ENCODE peak calls at places on chromosome 2, in four cellular contexts. X is endothelial cell of umbilical vein, D is GM23248, B is mammary epithelial cell. R is an unnamed sample. For H3K4me1, the result is how much of the 10 kb centered on the place peaks cover.

GRCh38 chr2:41142463-41142862 is 690.6 kb upstream of the SLC8A1 start:
- DNase-seq in X (no peak), B (no peak), D (no peak), R (no peak)

GRCh38 chr2:56816666-56817065 is 632.9 kb downstream of the CCDC85A start:
- DNase-seq in X (no peak), D (no peak), B (no peak), R (no peak)

GRCh38 chr2:218021536-218022071 is 18.8 kb upstream of the TNS1 start:
- DNase-seq in B (no peak), X (no peak), D (no peak), R (no peak)

GRCh38 chr2:140895378-140895777 is 1235.4 kb downstream of the LRP1B start:
- DNase-seq in X (no peak), D (no peak), B (no peak), R (no peak)

GRCh38 chr2:201866643-201867310 is 60.4 kb downstream of the CDK15 start:
- DNase-seq in X (peak), B (no peak), D (no peak), R (no peak)

GRCh38 chr2:55519908-55520885 is 679 bp downstream of the CFAP36 start:
- DNase-seq in X (peak), D (peak), B (peak), R (no peak)

GRCh38 chr2:125280276-125280675 is 1255.2 kb downstream of the CNTNAP5 start:
- DNase-seq in X (no peak), B (no peak), D (no peak), R (no peak)

GRCh38 chr2:41863062-41863461 is 184.8 kb upstream of the PKDCC start:
- DNase-seq in D (no peak), B (no peak), X (no peak), R (no peak)

GRCh38 chr2:126635281-126635680 is 20.7 kb upstream of the GYPC start:
- DNase-seq in B (no peak), D (peak), X (no peak), R (no peak)

GRCh38 chr2:6827516-6828298 is 38.0 kb downstream of the CMPK2 start:
- DNase-seq in B (no peak), X (no peak), D (peak), R (no peak)

GRCh38 chr2:54380627-54381026 is 75.5 kb upstream of the SPTBN1 start:
- DNase-seq in X (no peak), D (no peak), B (no peak), R (no peak)

GRCh38 chr2:109344270-109344805 is 215.3 kb downstream of the SH3RF3 start:
- DNase-seq in X (no peak), B (no peak), D (no peak), R (no peak)

GRCh38 chr2:219739866-219740440 is 112.5 kb downstream of the SLC4A3 start:
- DNase-seq in D (no peak), X (no peak), B (no peak), R (no peak)

GRCh38 chr2:11678306-11678960 is 8.4 kb upstream of the NTSR2 start:
- DNase-seq in B (no peak), D (no peak), X (no peak), R (no peak)

GRCh38 chr2:84805250-84805917 is 75.5 kb downstream of the TRABD2A start:
- DNase-seq in X (no peak), D (peak), B (no peak), R (no peak)

GRCh38 chr2:128769457-128770142 is 450.9 kb upstream of the HS6ST1 start:
- DNase-seq in X (no peak), B (no peak), D (no peak), R (peak)

GRCh38 chr2:219418570-219419189 is 503 bp downstream of the DES start:
- DNase-seq in B (no peak), X (no peak), D (peak), R (no peak)

GRCh38 chr2:135198481-135198880 is 146.4 kb downstream of the RAB3GAP1 start:
- DNase-seq in X (no peak), D (no peak), B (no peak), R (no peak)

GRCh38 chr2:231047270-231047921 is 9.3 kb upstream of the PSMD1 start:
- DNase-seq in B (no peak), X (no peak), D (no peak), R (no peak)

GRCh38 chr2:1837022-1837421 is 92.7 kb upstream of the PXDN start:
- DNase-seq in B (no peak), X (no peak), D (peak), R (no peak)

GRCh38 chr2:67825476-67825875 is 237.3 kb downstream of the C1D start:
- DNase-seq in B (peak), D (peak), X (peak), R (no peak)

GRCh38 chr2:45273412-45274189 is 264.3 kb upstream of the SIX2 start:
- DNase-seq in X (no peak), D (no peak), B (no peak), R (no peak)

GRCh38 chr2:99753505-99753904 is 263.7 kb upstream of the REV1 start:
- DNase-seq in D (no peak), B (no peak), X (no peak), R (no peak)

GRCh38 chr2:142180820-142181533 is 50.2 kb upstream of the LRP1B start:
- DNase-seq in D (peak), X (peak), B (peak), R (peak)

GRCh38 chr2:167196461-167197252 is 308.4 kb downstream of the XIRP2 start:
- DNase-seq in X (peak), B (peak), D (peak), R (peak)

GRCh38 chr2:137800386-137800785 is 163.9 kb upstream of the HNMT start:
- DNase-seq in D (no peak), B (no peak), X (no peak), R (no peak)

GRCh38 chr2:1818811-1819210 is 74.5 kb upstream of the PXDN start:
- DNase-seq in X (no peak), B (no peak), D (no peak), R (no peak)

GRCh38 chr2:205776720-205777119 is 94.4 kb downstream of the NRP2 start:
- DNase-seq in X (no peak), B (no peak), D (no peak), R (no peak)

GRCh38 chr2:189393440-189394111 is 47.7 kb upstream of the WDR75 start:
- DNase-seq in D (peak), X (peak), B (peak), R (no peak)

GRCh38 chr2:207422307-207422960 is 107.3 kb upstream of the CREB1 start:
- DNase-seq in B (no peak), D (no peak), X (no peak), R (no peak)

GRCh38 chr2:241507430-241508239 is 749 bp downstream of the STK25 start:
- DNase-seq in X (peak), B (peak), D (peak), R (no peak)

GRCh38 chr2:99710720-99711612 is 221.1 kb upstream of the REV1 start:
- DNase-seq in X (no peak), D (peak), B (no peak), R (no peak)

GRCh38 chr2:230520875-230521155 is 104.8 kb downstream of the SP100 start:
- DNase-seq in D (peak), B (peak), X (no peak), R (no peak)

GRCh38 chr2:106970471-106971261 is 84.7 kb upstream of the ST6GAL2 start:
- DNase-seq in B (no peak), D (peak), X (no peak), R (no peak)

DNA sequence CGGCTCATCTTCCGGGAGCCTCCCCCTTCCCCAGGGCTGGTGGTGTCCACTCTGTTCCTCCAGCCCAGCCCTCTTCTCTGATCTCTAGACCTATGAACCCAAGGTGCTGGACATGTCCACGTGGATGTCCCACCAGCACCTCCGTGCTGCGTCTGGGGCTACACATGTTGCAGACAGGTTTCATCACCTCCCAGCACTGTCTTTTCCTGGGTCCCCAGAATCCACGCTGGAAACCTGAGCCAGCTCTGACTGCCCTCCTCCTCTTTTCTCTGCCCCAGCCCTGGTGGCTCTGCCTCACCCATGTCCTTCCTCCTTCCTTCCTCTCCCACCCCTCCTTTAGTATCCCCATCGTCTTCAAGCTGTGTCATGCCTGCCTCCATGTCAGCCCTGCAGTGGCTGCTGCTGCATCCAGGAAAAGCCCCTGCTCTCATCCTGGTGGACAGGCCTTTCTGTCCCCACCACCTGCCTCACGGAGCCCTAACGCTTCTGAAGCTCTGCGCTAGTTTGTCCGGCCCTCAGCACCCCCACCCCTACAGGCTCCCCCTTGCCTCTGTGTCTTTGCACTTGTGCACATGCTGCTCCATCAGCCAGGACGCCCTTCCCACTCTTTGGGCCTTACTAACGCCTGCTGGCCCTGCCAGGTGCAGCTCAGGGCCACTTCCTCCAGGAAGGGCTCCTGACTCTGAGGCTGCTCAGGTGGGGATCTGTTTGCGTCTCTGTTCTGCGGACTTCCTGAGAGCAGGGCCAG is 105.9 kb downstream of the DYSF start:
- DNase-seq in D (no peak), X (no peak), B (no peak), R (no peak)
- H3K4me1 ChIP-seq in D (under half), X (under half), B (under half), R (under half)

GRCh38 chr2:31414601-31415241 is at the start of gene XDH:
- DNase-seq in X (no peak), D (peak), B (peak), R (no peak)

GRCh38 chr2:31413025-31413424 is 1.5 kb downstream of the XDH start:
- DNase-seq in X (no peak), D (peak), B (no peak), R (no peak)

GRCh38 chr2:31411771-31412170 is 2.8 kb downstream of the XDH start:
- DNase-seq in X (no peak), D (no peak), B (peak), R (no peak)

GRCh38 chr2:31415421-31415820 is 879 bp upstream of the XDH start:
- DNase-seq in B (no peak), D (peak), X (no peak), R (no peak)

DNA sequence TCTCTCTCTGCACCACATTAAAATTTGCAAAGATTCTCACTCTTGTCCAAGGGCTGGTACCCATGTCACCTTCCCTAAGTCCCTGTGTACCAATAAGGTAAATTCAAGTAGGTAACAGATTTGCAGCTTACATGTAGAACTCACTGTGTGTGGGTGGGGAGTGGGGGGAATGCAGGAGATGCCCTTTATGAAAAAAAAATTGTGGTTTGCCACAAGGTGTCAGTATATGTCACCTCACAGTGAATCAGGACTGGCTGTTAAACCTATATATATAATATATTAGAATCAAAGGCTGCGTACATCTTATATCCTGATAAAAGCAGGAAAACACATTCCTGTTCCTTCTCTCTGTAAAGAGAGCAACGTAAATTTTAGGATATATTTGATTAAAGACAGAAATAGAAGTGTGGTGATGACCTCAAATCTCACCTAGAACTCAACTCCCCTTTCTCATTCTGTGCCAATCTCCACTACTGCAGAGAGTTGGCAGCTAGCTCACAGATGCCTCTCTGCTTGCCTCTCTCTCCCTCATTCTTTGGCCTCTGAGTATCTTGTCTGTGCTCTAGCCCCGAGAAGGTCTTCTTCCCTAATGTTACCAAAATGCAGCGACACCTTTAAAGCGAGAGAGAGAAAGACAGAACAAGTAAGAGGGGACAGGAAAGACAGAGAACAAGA is 529 bp downstream of the XDH start:
- DNase-seq in B (no peak), D (no peak), X (no peak), R (no peak)
- TF ChIP-seq EZH2 in B (no peak), D (no peak), X (no peak), R (no peak)

DNA sequence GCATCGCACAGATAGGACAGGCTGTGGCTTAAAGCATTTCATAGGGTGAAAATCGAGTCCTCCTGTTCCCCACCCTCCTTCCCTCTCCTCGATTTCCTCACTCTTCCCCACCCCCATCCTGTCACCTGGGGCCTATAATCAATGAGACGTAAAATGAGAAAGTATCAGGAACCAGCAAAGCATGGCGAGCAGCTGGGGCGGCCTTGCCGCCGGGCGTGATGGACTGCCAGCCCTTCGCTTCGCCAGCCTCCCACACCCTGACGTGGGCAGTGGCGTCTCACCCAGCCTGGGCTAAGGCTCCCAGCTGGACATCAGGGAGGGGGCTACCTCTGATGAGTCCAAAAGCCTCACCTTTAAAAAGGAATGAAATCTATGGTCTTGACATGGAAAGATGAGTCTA is 11.1 kb downstream of the SLC30A3 start:
- DNase-seq in B (no peak), X (no peak), D (no peak), R (no peak)
- H3K4me2 ChIP-seq in B (no peak), X (no peak), D (no peak), R (no peak)

DNA sequence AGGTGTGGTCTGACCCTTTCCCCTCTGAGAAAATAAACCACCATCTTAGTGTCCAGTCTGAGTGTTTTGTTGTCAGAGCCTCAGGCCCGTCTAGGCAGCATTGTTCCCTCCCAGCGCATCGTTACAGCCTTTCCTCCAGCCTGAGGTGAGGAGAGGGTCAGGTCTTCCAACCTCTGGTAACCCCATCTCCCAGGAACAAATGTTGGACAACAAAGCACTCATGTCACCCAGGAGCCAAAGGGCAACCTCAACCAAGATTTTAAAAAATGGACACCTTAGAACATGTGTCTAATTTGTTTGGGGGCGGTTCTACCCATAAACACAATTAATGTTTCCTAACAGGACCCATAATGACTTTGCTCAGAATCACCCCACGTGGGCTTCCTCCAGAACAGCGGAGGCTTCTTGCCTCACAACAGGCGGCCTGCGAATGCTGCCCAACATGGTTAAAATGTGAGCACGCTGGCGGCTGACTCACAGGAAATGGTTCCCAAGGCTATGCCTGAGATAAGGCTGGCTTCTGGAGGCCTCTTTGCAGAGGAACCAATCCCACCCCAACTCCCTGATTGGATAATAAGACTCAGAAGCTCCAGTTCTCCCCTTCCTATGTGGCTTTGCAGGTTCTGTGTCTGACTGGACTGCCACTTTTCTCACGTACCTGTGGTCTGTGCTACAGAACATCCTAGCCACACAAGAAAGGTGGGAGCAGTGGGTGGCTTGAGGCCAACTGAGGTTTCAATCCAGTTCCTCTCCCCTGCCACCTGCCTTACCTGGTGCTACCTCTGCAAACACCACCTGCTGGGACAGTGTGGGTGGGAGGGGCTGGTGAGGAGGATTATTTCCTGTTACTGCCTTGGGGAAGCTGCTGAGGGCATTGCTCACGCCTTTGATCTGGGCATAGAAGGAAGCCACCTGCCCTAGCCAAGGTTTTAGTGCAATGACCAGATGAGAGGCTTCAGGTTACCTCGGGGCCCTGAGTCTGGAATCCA is 108.8 kb downstream of the B3GNT2 start:
- DNase-seq in B (peak), D (peak), X (peak), R (peak)
- H3K4me1 ChIP-seq in B (under half), D (under half), X (under half), R (under half)

GRCh38 chr2:169360984-169361705 is 1.2 kb downstream of the LRP2 start:
- DNase-seq in D (peak), X (no peak), B (no peak), R (no peak)

GRCh38 chr2:169363027-169363569 is 764 bp upstream of the LRP2 start:
- DNase-seq in B (no peak), D (no peak), X (peak), R (no peak)

GRCh38 chr2:169361706-169362345 is 508 bp downstream of the LRP2 start:
- DNase-seq in B (peak), X (peak), D (peak), R (no peak)

GRCh38 chr2:169363570-169364150 is 1.3 kb upstream of the LRP2 start:
- DNase-seq in X (peak), D (peak), B (peak), R (no peak)

GRCh38 chr2:169362346-169363026 is at the start of gene LRP2:
- DNase-seq in X (peak), D (peak), B (peak), R (no peak)
- TF ChIP-seq EZH2 in X (peak), D (no peak), B (peak), R (no peak)

GRCh38 chr2:8882094-8882493 is 44.7 kb upstream of the KIDINS220 start:
- DNase-seq in D (peak), B (peak), X (no peak), R (peak)

GRCh38 chr2:8877332-8877731 is 39.9 kb upstream of the KIDINS220 start:
- DNase-seq in D (no peak), X (no peak), B (no peak), R (no peak)

GRCh38 chr2:8872821-8873432 is 35.5 kb upstream of the KIDINS220 start:
- DNase-seq in D (peak), B (peak), X (peak), R (peak)

DNA sequence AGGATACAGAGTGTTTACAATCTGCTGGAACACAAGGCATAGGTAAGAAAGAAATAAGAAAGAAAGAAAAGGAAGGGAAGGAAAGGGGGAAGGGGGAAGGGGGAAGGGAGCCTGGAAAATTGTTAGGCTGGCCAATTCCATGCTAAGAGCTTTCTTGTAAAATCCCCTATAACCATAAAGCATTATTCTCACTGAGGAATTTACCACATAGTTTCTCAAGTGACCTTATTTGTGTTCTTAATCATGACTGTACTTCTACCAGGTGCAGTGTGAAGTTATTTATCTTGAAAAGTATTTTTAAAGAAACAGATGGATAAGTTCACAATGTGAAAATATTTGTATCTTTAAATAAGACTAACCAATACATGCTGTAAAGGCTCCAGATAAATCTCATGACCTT is 39.2 kb upstream of the KIDINS220 start:
- DNase-seq in D (no peak), X (no peak), B (peak), R (no peak)
- H3K4me2 ChIP-seq in D (no peak), X (no peak), B (no peak), R (no peak)